ENCODE peak calls at places on chromosome 4, in six cellular contexts. A is H7, E is mucosa of descending colon, Y is uterus, X is GF-D8, O is tibial nerve. F is an unnamed sample.

GRCh38 chr4:6116696-6117285 is 83.6 kb downstream of the JAKMIP1 start:
- DNase-seq in A (no peak), E (no peak), Y (no peak), X (no peak), O (no peak), F (no peak)

GRCh38 chr4:124167602-124168001 is 544.9 kb downstream of the ANKRD50 start:
- DNase-seq in A (no peak), E (no peak), Y (no peak), X (no peak), O (no peak), F (no peak)

GRCh38 chr4:150493846-150494245 is 88.1 kb upstream of the MAB21L2 start:
- DNase-seq in A (no peak), E (no peak), Y (no peak), X (no peak), O (no peak), F (peak; percentile 54)

GRCh38 chr4:10698172-10698571 is 13.6 kb upstream of the CLNK start:
- DNase-seq in A (no peak), E (no peak), Y (no peak), X (no peak), O (no peak), F (no peak)

GRCh38 chr4:20217951-20218350 is 33.8 kb upstream of the SLIT2 start:
- DNase-seq in A (no peak), E (no peak), Y (no peak), X (no peak), O (no peak), F (no peak)

GRCh38 chr4:82889287-82889686 is 1.7 kb downstream of the SEC31A start:
- DNase-seq in A (no peak), E (no peak), Y (no peak), X (no peak), O (no peak), F (no peak)

GRCh38 chr4:4386736-4387392 is at the start of gene NSG1:
- DNase-seq in A (peak; percentile 88), E (no peak), Y (no peak), X (no peak), O (no peak), F (peak; percentile 22)

GRCh38 chr4:8152865-8153257 is 5.8 kb downstream of the ABLIM2 start:
- DNase-seq in A (no peak), E (no peak), Y (no peak), X (no peak), O (no peak), F (no peak)

GRCh38 chr4:185624248-185624568 is 88.9 kb upstream of the PDLIM3 start:
- DNase-seq in A (no peak), E (no peak), Y (no peak), X (no peak), O (no peak), F (no peak)

GRCh38 chr4:63607186-63607872 is 801.9 kb downstream of the TECRL start:
- DNase-seq in A (no peak), E (no peak), Y (no peak), X (no peak), O (no peak), F (no peak)

GRCh38 chr4:183443609-183444148 is 757 bp upstream of the CDKN2AIP start:
- DNase-seq in A (no peak), E (no peak), Y (no peak), X (peak; percentile 64), O (no peak), F (no peak)

GRCh38 chr4:125115941-125116340 is 198.8 kb upstream of the FAT4 start:
- DNase-seq in A (no peak), E (no peak), Y (no peak), X (no peak), O (no peak), F (peak; percentile 70)

GRCh38 chr4:176845636-176846035 is 52.9 kb upstream of the VEGFC start:
- DNase-seq in A (no peak), E (no peak), Y (no peak), X (no peak), O (no peak), F (peak; percentile 96)

GRCh38 chr4:77473509-77473908 is 132.1 kb upstream of the CXCL13 start:
- DNase-seq in A (peak; percentile 58), E (peak; percentile 11), Y (no peak), X (no peak), O (no peak), F (peak; percentile 8)

GRCh38 chr4:114178392-114178791 is 198.9 kb upstream of the ARSJ start:
- DNase-seq in A (no peak), E (no peak), Y (no peak), X (no peak), O (no peak), F (no peak)

GRCh38 chr4:155805016-155805415 is 46.2 kb downstream of the GUCY1B1 start:
- DNase-seq in A (no peak), E (no peak), Y (no peak), X (no peak), O (no peak), F (peak; percentile 58)

F was measured in EH.